ENCODE peak calls at places on chromosomes 16 and 17, in four cellular contexts. One of them, this sample, is unnamed.

GRCh38 chr17:64297467-64298088 is 34.5 kb upstream of the TEX2 start:
- DNase-seq in fibroblast of mammary gland: no peak
- DNase-seq in epithelial cell of proximal tubule: no peak
- DNase-seq in body of pancreas: no peak
- DNase-seq in this sample: no peak

GRCh38 chr17:44558349-44559287 is 1.3 kb downstream of the FZD2 start:
- DNase-seq in fibroblast of mammary gland: no peak
- DNase-seq in epithelial cell of proximal tubule: no peak
- DNase-seq in body of pancreas: no peak
- DNase-seq in this sample: no peak

GRCh38 chr17:43832976-43833829 is at the start of gene MPP3:
- DNase-seq in body of pancreas: peak
- DNase-seq in epithelial cell of proximal tubule: no peak
- DNase-seq in fibroblast of mammary gland: peak
- DNase-seq in this sample: no peak

GRCh38 chr16:68446941-68447675 is 1.2 kb downstream of the SMPD3 start:
- DNase-seq in epithelial cell of proximal tubule: no peak
- DNase-seq in body of pancreas: no peak
- DNase-seq in fibroblast of mammary gland: no peak
- DNase-seq in this sample: no peak

GRCh38 chr16:30113711-30114333 is 485 bp upstream of the GDPD3 start:
- DNase-seq in epithelial cell of proximal tubule: no peak
- DNase-seq in fibroblast of mammary gland: peak
- DNase-seq in body of pancreas: no peak
- DNase-seq in this sample: no peak

GRCh38 chr17:8311131-8311790 is 1.2 kb downstream of the ARHGEF15 start:
- DNase-seq in body of pancreas: no peak
- DNase-seq in epithelial cell of proximal tubule: no peak
- DNase-seq in fibroblast of mammary gland: no peak
- DNase-seq in this sample: no peak

GRCh38 chr16:16062023-16062932 is 112.9 kb downstream of the ABCC1 start:
- DNase-seq in body of pancreas: peak
- DNase-seq in fibroblast of mammary gland: no peak
- DNase-seq in epithelial cell of proximal tubule: no peak
- DNase-seq in this sample: no peak

GRCh38 chr17:61251939-61252865 is 147.4 kb upstream of the TBX2 start:
- DNase-seq in fibroblast of mammary gland: peak
- DNase-seq in epithelial cell of proximal tubule: no peak
- DNase-seq in body of pancreas: peak
- DNase-seq in this sample: no peak

GRCh38 chr17:41919165-41919817 is 540 bp upstream of the ACLY start:
- DNase-seq in fibroblast of mammary gland: peak
- DNase-seq in epithelial cell of proximal tubule: no peak
- DNase-seq in body of pancreas: no peak
- DNase-seq in this sample: no peak

GRCh38 chr16:89620406-89620841 is 7.0 kb downstream of the DPEP1 start:
- DNase-seq in fibroblast of mammary gland: no peak
- DNase-seq in epithelial cell of proximal tubule: no peak
- DNase-seq in body of pancreas: no peak
- DNase-seq in this sample: no peak

GRCh38 chr17:19301973-19302372 is 60.5 kb downstream of the B9D1 start:
- DNase-seq in fibroblast of mammary gland: no peak
- DNase-seq in epithelial cell of proximal tubule: no peak
- DNase-seq in body of pancreas: no peak
- DNase-seq in this sample: no peak

GRCh38 chr17:2854662-2855061 is 58.4 kb downstream of the RAP1GAP2 start:
- DNase-seq in epithelial cell of proximal tubule: no peak
- DNase-seq in fibroblast of mammary gland: peak
- DNase-seq in body of pancreas: peak
- DNase-seq in this sample: no peak

GRCh38 chr16:12833939-12834338 is 30.3 kb upstream of the CPPED1 start:
- DNase-seq in body of pancreas: no peak
- DNase-seq in epithelial cell of proximal tubule: peak
- DNase-seq in fibroblast of mammary gland: no peak
- DNase-seq in this sample: peak

GRCh38 chr17:37488607-37489196 is 989 bp upstream of the DUSP14 start:
- DNase-seq in epithelial cell of proximal tubule: peak
- DNase-seq in body of pancreas: peak
- DNase-seq in fibroblast of mammary gland: peak
- DNase-seq in this sample: peak

GRCh38 chr16:82187829-82188228 is 17.8 kb upstream of the MPHOSPH6 start:
- DNase-seq in body of pancreas: no peak
- DNase-seq in fibroblast of mammary gland: no peak
- DNase-seq in epithelial cell of proximal tubule: no peak
- DNase-seq in this sample: no peak

GRCh38 chr17:49746791-49747490 is 17.0 kb downstream of the FAM117A start:
- DNase-seq in epithelial cell of proximal tubule: no peak
- DNase-seq in body of pancreas: no peak
- DNase-seq in fibroblast of mammary gland: no peak
- DNase-seq in this sample: no peak

GRCh38 chr17:29622337-29623282 is at the start of gene CORO6:
- DNase-seq in body of pancreas: peak
- DNase-seq in fibroblast of mammary gland: no peak
- DNase-seq in epithelial cell of proximal tubule: no peak
- DNase-seq in this sample: no peak

GRCh38 chr17:66839616-66840015 is 4.7 kb downstream of the CACNG5 start:
- DNase-seq in body of pancreas: no peak
- DNase-seq in epithelial cell of proximal tubule: no peak
- DNase-seq in fibroblast of mammary gland: no peak
- DNase-seq in this sample: no peak

GRCh38 chr17:36673068-36673467 is 71.7 kb downstream of the MRM1 start:
- DNase-seq in epithelial cell of proximal tubule: no peak
- DNase-seq in body of pancreas: no peak
- DNase-seq in fibroblast of mammary gland: no peak
- DNase-seq in this sample: no peak

GRCh38 chr16:59633996-59634579 is 900.0 kb upstream of the GOT2 start:
- DNase-seq in fibroblast of mammary gland: peak
- DNase-seq in epithelial cell of proximal tubule: no peak
- DNase-seq in body of pancreas: no peak
- DNase-seq in this sample: no peak

GRCh38 chr16:61936522-61936921 is 99.7 kb downstream of the CDH8 start:
- DNase-seq in fibroblast of mammary gland: no peak
- DNase-seq in body of pancreas: no peak
- DNase-seq in epithelial cell of proximal tubule: no peak
- DNase-seq in this sample: no peak

GRCh38 chr17:82892869-82893565 is 53.2 kb upstream of the ZNF750 start:
- DNase-seq in body of pancreas: no peak
- DNase-seq in fibroblast of mammary gland: no peak
- DNase-seq in epithelial cell of proximal tubule: no peak
- DNase-seq in this sample: no peak

GRCh38 chr17:46823657-46824056 is 5.2 kb upstream of the WNT3 start:
- DNase-seq in body of pancreas: no peak
- DNase-seq in epithelial cell of proximal tubule: no peak
- DNase-seq in fibroblast of mammary gland: no peak
- DNase-seq in this sample: no peak

GRCh38 chr16:66606000-66606751 is 1.7 kb downstream of the CMTM3 start:
- DNase-seq in epithelial cell of proximal tubule: no peak
- DNase-seq in body of pancreas: peak
- DNase-seq in fibroblast of mammary gland: no peak
- DNase-seq in this sample: no peak

GRCh38 chr16:12673466-12673865 is 130.2 kb downstream of the CPPED1 start:
- DNase-seq in body of pancreas: no peak
- DNase-seq in epithelial cell of proximal tubule: no peak
- DNase-seq in fibroblast of mammary gland: no peak
- DNase-seq in this sample: no peak

GRCh38 chr17:76199466-76199865 is 40.8 kb downstream of the RNF157 start:
- DNase-seq in epithelial cell of proximal tubule: no peak
- DNase-seq in fibroblast of mammary gland: no peak
- DNase-seq in body of pancreas: no peak
- DNase-seq in this sample: no peak

GRCh38 chr17:2837147-2837561 is 40.9 kb downstream of the RAP1GAP2 start:
- DNase-seq in body of pancreas: no peak
- DNase-seq in fibroblast of mammary gland: no peak
- DNase-seq in epithelial cell of proximal tubule: no peak
- DNase-seq in this sample: no peak

GRCh38 chr16:87416826-87417471 is 24.8 kb downstream of the MAP1LC3B start:
- DNase-seq in fibroblast of mammary gland: peak
- DNase-seq in body of pancreas: peak
- DNase-seq in epithelial cell of proximal tubule: no peak
- DNase-seq in this sample: no peak

GRCh38 chr17:61431594-61432311 is 20.5 kb upstream of the TBX4 start:
- DNase-seq in epithelial cell of proximal tubule: no peak
- DNase-seq in fibroblast of mammary gland: peak
- DNase-seq in body of pancreas: no peak
- DNase-seq in this sample: no peak

GRCh38 chr17:44787271-44787940 is 28.6 kb downstream of the ADAM11 start:
- DNase-seq in fibroblast of mammary gland: no peak
- DNase-seq in body of pancreas: no peak
- DNase-seq in epithelial cell of proximal tubule: no peak
- DNase-seq in this sample: no peak

GRCh38 chr17:48733632-48734327 is 5.2 kb upstream of the HOXB13 start:
- DNase-seq in fibroblast of mammary gland: no peak
- DNase-seq in epithelial cell of proximal tubule: no peak
- DNase-seq in body of pancreas: no peak
- DNase-seq in this sample: no peak
- TF ChIP-seq CTCF in fibroblast of mammary gland: no peak
- TF ChIP-seq CTCF in epithelial cell of proximal tubule: no peak
- TF ChIP-seq CTCF in body of pancreas: no peak
- TF ChIP-seq CTCF in this sample: no peak

DNA sequence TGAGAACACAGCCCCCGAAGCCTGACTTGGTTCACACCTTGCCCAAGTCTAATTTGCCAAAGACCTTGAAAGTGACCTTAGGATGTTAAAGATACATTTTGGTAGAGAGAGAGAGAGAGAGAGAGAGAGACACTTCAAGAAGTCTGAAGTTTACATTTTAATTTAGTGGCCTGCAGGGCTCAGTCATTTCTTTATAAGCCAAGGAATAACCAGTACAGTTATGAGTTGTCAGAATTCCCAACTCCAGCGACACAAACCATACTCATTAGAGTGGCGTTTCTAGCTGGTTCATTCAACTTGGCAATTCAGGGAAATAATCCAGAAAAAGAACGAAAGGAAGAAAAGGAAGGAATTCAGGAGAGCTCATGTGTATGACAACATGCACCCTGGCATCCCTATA is 204.1 kb downstream of the CCDC182 start:
- DNase-seq in fibroblast of mammary gland: no peak
- DNase-seq in epithelial cell of proximal tubule: no peak
- DNase-seq in body of pancreas: no peak
- DNase-seq in this sample: no peak
- TF ChIP-seq CTCF in fibroblast of mammary gland: no peak
- TF ChIP-seq CTCF in epithelial cell of proximal tubule: no peak
- TF ChIP-seq CTCF in body of pancreas: no peak
- TF ChIP-seq CTCF in this sample: no peak

DNA sequence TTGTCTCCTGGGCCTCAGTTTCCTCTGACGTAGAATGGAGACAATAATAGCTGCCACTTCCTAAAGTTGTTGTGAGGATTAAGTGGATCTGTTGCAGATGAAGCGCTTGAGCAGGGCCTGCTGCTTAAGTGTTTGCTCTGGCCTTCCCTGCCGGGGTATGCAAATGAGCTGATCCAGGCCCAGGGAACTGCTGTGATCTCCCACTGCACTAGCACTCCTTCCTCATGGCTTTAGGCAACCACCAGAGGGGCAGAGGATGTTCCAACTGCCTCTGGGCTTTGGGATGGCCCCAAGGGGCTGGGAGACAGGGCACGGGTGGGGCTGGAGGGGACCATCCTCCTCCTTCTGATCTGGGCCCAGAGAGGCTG is 6.2 kb downstream of the SBK1 start:
- DNase-seq in fibroblast of mammary gland: no peak
- DNase-seq in body of pancreas: no peak
- DNase-seq in epithelial cell of proximal tubule: no peak
- DNase-seq in this sample: no peak
- TF ChIP-seq CTCF in fibroblast of mammary gland: no peak
- TF ChIP-seq CTCF in body of pancreas: no peak
- TF ChIP-seq CTCF in epithelial cell of proximal tubule: no peak
- TF ChIP-seq CTCF in this sample: no peak

DNA sequence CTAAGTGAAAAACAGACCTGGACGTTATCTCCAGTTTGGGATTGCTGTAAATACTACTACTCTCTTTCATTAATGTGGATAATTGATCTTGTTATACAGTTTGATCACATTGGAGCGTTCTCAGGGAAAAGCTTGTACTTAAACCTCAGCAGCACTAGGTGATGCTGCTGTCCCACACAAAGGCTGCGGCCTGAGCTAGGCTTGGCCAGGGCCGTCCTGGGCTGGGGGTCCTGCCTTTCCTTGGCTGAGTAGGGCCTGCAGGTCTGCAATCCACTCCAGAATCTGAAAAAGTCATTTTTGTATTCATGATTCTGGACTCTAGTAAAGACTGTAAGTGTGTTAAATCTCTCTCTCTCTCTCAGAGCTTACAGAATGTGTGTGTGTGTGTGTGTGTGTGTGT is 23.7 kb upstream of the PMFBP1 start:
- DNase-seq in body of pancreas: no peak
- DNase-seq in fibroblast of mammary gland: no peak
- DNase-seq in epithelial cell of proximal tubule: no peak
- DNase-seq in this sample: no peak
- TF ChIP-seq CTCF in body of pancreas: no peak
- TF ChIP-seq CTCF in fibroblast of mammary gland: no peak
- TF ChIP-seq CTCF in epithelial cell of proximal tubule: no peak
- TF ChIP-seq CTCF in this sample: peak

DNA sequence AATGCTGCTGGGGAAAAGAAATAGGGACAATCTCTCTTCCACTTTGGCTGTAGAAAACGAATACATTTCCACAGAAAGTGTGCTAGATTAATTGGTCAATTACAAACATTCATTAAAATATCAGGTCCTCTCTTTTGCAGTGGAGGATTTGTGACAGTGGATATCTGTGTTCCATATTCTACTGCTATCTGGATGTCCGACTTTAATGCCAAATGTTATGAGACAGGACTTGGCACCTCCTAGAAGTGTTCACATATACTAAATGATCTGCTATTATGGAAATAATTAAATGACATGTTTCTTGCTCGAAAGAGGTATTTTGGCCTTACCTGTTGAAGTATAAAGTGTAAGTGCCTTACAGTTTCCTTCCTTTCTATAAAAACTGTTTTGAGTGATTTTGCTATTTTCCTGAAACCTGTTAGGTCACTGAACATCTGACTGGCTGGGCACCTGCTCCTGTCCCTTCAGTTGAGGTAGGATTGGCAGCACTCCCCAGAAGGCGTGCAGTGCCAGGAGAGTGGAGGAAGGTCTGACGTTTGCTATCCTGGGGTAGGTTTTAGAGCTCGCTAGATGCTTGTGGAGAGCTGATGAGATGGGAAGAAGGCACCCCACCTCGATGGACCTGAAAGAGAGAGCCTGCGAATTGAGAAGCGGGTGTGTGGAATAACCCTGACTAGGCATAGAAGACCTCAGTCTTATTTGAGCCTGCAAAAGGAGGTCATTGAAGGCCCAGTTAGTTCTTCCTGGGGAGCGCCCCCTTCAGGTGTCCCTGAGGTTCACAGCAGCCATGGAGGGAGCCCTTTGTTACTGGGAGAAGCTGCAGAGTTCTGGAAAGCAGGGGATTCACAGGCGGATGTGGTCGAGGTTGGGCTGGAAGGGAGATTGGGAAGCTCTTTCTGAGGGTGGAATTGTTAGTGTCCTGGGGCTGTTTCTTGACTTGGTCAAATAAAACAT is 159.4 kb upstream of the ZNF267 start:
- DNase-seq in fibroblast of mammary gland: no peak
- DNase-seq in body of pancreas: no peak
- DNase-seq in epithelial cell of proximal tubule: no peak
- DNase-seq in this sample: no peak
- TF ChIP-seq CTCF in fibroblast of mammary gland: peak
- TF ChIP-seq CTCF in body of pancreas: no peak
- TF ChIP-seq CTCF in epithelial cell of proximal tubule: peak
- TF ChIP-seq CTCF in this sample: peak

GRCh38 chr16:85564277-85565051 is 48.7 kb upstream of the GSE1 start:
- DNase-seq in epithelial cell of proximal tubule: no peak
- DNase-seq in fibroblast of mammary gland: no peak
- DNase-seq in body of pancreas: no peak
- DNase-seq in this sample: no peak
- TF ChIP-seq CTCF in epithelial cell of proximal tubule: peak
- TF ChIP-seq CTCF in fibroblast of mammary gland: peak
- TF ChIP-seq CTCF in body of pancreas: peak
- TF ChIP-seq CTCF in this sample: peak

This sample was measured in kidney epithelial cell.